ENCODE peak calls at places on chromosomes 16 and 17, in eight cellular contexts. One of them, this sample, is unnamed.

GRCh38 chr16:73530529-73530928 is 482.6 kb upstream of the ZFHX3 start:
- DNase-seq in AML-193: no peak
- DNase-seq in AG10803: no peak
- DNase-seq in stimulated activated CD8-positive, alpha-beta memory T cell treated with anti-CD3 and anti-CD28 coated beads, Interleukin-4, amount 100 ng/mL, for 1 hour: no peak
- DNase-seq in activated T-helper 9 cell treated with anti-CD3 and anti-CD28 coated beads, Interleukin-2, amount 50 U/mL, for 16 hours: no peak
- DNase-seq in RPMI7951: no peak
- DNase-seq in activated naive CD4-positive, alpha-beta T cell: no peak
- DNase-seq in NCI-H748 treated with DMSO at 0.1 percent for 48 hours: no peak
- DNase-seq in this sample: no peak

GRCh38 chr16:84247341-84247740 is 7.5 kb upstream of the KCNG4 start:
- DNase-seq in stimulated activated CD8-positive, alpha-beta memory T cell treated with anti-CD3 and anti-CD28 coated beads, Interleukin-4, amount 100 ng/mL, for 1 hour: no peak
- DNase-seq in activated naive CD4-positive, alpha-beta T cell: no peak
- DNase-seq in activated T-helper 9 cell treated with anti-CD3 and anti-CD28 coated beads, Interleukin-2, amount 50 U/mL, for 16 hours: no peak
- DNase-seq in NCI-H748 treated with DMSO at 0.1 percent for 48 hours: no peak
- DNase-seq in AG10803: no peak
- DNase-seq in AML-193: no peak
- DNase-seq in RPMI7951: no peak
- DNase-seq in this sample: no peak

GRCh38 chr17:79980246-79981043 is 55.2 kb downstream of the TBC1D16 start:
- DNase-seq in activated naive CD4-positive, alpha-beta T cell: no peak
- DNase-seq in AML-193: no peak
- DNase-seq in stimulated activated CD8-positive, alpha-beta memory T cell treated with anti-CD3 and anti-CD28 coated beads, Interleukin-4, amount 100 ng/mL, for 1 hour: no peak
- DNase-seq in NCI-H748 treated with DMSO at 0.1 percent for 48 hours: no peak
- DNase-seq in activated T-helper 9 cell treated with anti-CD3 and anti-CD28 coated beads, Interleukin-2, amount 50 U/mL, for 16 hours: no peak
- DNase-seq in AG10803: no peak
- DNase-seq in RPMI7951: no peak
- DNase-seq in this sample: no peak

GRCh38 chr17:57604771-57605733 is 140.0 kb downstream of the CCDC182 start:
- DNase-seq in stimulated activated CD8-positive, alpha-beta memory T cell treated with anti-CD3 and anti-CD28 coated beads, Interleukin-4, amount 100 ng/mL, for 1 hour: no peak
- DNase-seq in AG10803: peak
- DNase-seq in activated T-helper 9 cell treated with anti-CD3 and anti-CD28 coated beads, Interleukin-2, amount 50 U/mL, for 16 hours: no peak
- DNase-seq in RPMI7951: peak
- DNase-seq in AML-193: no peak
- DNase-seq in activated naive CD4-positive, alpha-beta T cell: no peak
- DNase-seq in NCI-H748 treated with DMSO at 0.1 percent for 48 hours: peak
- DNase-seq in this sample: no peak

GRCh38 chr17:45016237-45016636 is 35.2 kb downstream of the DCAKD start:
- DNase-seq in AML-193: no peak
- DNase-seq in NCI-H748 treated with DMSO at 0.1 percent for 48 hours: no peak
- DNase-seq in stimulated activated CD8-positive, alpha-beta memory T cell treated with anti-CD3 and anti-CD28 coated beads, Interleukin-4, amount 100 ng/mL, for 1 hour: no peak
- DNase-seq in activated T-helper 9 cell treated with anti-CD3 and anti-CD28 coated beads, Interleukin-2, amount 50 U/mL, for 16 hours: no peak
- DNase-seq in AG10803: no peak
- DNase-seq in RPMI7951: no peak
- DNase-seq in activated naive CD4-positive, alpha-beta T cell: no peak
- DNase-seq in this sample: no peak

GRCh38 chr17:4195306-4195705 is 52.3 kb downstream of the CYB5D2 start:
- DNase-seq in AML-193: no peak
- DNase-seq in activated T-helper 9 cell treated with anti-CD3 and anti-CD28 coated beads, Interleukin-2, amount 50 U/mL, for 16 hours: no peak
- DNase-seq in AG10803: peak
- DNase-seq in NCI-H748 treated with DMSO at 0.1 percent for 48 hours: no peak
- DNase-seq in RPMI7951: peak
- DNase-seq in stimulated activated CD8-positive, alpha-beta memory T cell treated with anti-CD3 and anti-CD28 coated beads, Interleukin-4, amount 100 ng/mL, for 1 hour: no peak
- DNase-seq in activated naive CD4-positive, alpha-beta T cell: no peak
- DNase-seq in this sample: no peak

GRCh38 chr17:16269658-16270057 is 52.6 kb downstream of the PIGL start:
- DNase-seq in AML-193: peak
- DNase-seq in activated naive CD4-positive, alpha-beta T cell: no peak
- DNase-seq in activated T-helper 9 cell treated with anti-CD3 and anti-CD28 coated beads, Interleukin-2, amount 50 U/mL, for 16 hours: no peak
- DNase-seq in NCI-H748 treated with DMSO at 0.1 percent for 48 hours: no peak
- DNase-seq in AG10803: peak
- DNase-seq in RPMI7951: peak
- DNase-seq in stimulated activated CD8-positive, alpha-beta memory T cell treated with anti-CD3 and anti-CD28 coated beads, Interleukin-4, amount 100 ng/mL, for 1 hour: no peak
- DNase-seq in this sample: no peak

GRCh38 chr17:20116683-20117309 is 107.6 kb downstream of the SPECC1 start:
- DNase-seq in stimulated activated CD8-positive, alpha-beta memory T cell treated with anti-CD3 and anti-CD28 coated beads, Interleukin-4, amount 100 ng/mL, for 1 hour: peak
- DNase-seq in NCI-H748 treated with DMSO at 0.1 percent for 48 hours: peak
- DNase-seq in activated T-helper 9 cell treated with anti-CD3 and anti-CD28 coated beads, Interleukin-2, amount 50 U/mL, for 16 hours: peak
- DNase-seq in AG10803: peak
- DNase-seq in AML-193: peak
- DNase-seq in RPMI7951: peak
- DNase-seq in activated naive CD4-positive, alpha-beta T cell: peak
- DNase-seq in this sample: no peak

GRCh38 chr17:2449486-2449885 is 48.6 kb upstream of the MNT start:
- DNase-seq in activated naive CD4-positive, alpha-beta T cell: no peak
- DNase-seq in AML-193: no peak
- DNase-seq in NCI-H748 treated with DMSO at 0.1 percent for 48 hours: no peak
- DNase-seq in AG10803: peak
- DNase-seq in RPMI7951: no peak
- DNase-seq in activated T-helper 9 cell treated with anti-CD3 and anti-CD28 coated beads, Interleukin-2, amount 50 U/mL, for 16 hours: no peak
- DNase-seq in stimulated activated CD8-positive, alpha-beta memory T cell treated with anti-CD3 and anti-CD28 coated beads, Interleukin-4, amount 100 ng/mL, for 1 hour: no peak
- DNase-seq in this sample: no peak

GRCh38 chr17:50905460-50905803 is 39.3 kb upstream of the TOB1 start:
- DNase-seq in AG10803: no peak
- DNase-seq in stimulated activated CD8-positive, alpha-beta memory T cell treated with anti-CD3 and anti-CD28 coated beads, Interleukin-4, amount 100 ng/mL, for 1 hour: no peak
- DNase-seq in AML-193: no peak
- DNase-seq in NCI-H748 treated with DMSO at 0.1 percent for 48 hours: no peak
- DNase-seq in RPMI7951: no peak
- DNase-seq in activated T-helper 9 cell treated with anti-CD3 and anti-CD28 coated beads, Interleukin-2, amount 50 U/mL, for 16 hours: no peak
- DNase-seq in activated naive CD4-positive, alpha-beta T cell: no peak
- DNase-seq in this sample: no peak

GRCh38 chr17:50837286-50837979 is 2.0 kb downstream of the WFIKKN2 start:
- DNase-seq in AG10803: no peak
- DNase-seq in activated T-helper 9 cell treated with anti-CD3 and anti-CD28 coated beads, Interleukin-2, amount 50 U/mL, for 16 hours: no peak
- DNase-seq in stimulated activated CD8-positive, alpha-beta memory T cell treated with anti-CD3 and anti-CD28 coated beads, Interleukin-4, amount 100 ng/mL, for 1 hour: no peak
- DNase-seq in RPMI7951: no peak
- DNase-seq in AML-193: no peak
- DNase-seq in activated naive CD4-positive, alpha-beta T cell: no peak
- DNase-seq in NCI-H748 treated with DMSO at 0.1 percent for 48 hours: no peak
- DNase-seq in this sample: no peak

GRCh38 chr16:26394409-26394808 is 672.3 kb upstream of the C16orf82 start:
- DNase-seq in AML-193: no peak
- DNase-seq in stimulated activated CD8-positive, alpha-beta memory T cell treated with anti-CD3 and anti-CD28 coated beads, Interleukin-4, amount 100 ng/mL, for 1 hour: no peak
- DNase-seq in activated T-helper 9 cell treated with anti-CD3 and anti-CD28 coated beads, Interleukin-2, amount 50 U/mL, for 16 hours: no peak
- DNase-seq in activated naive CD4-positive, alpha-beta T cell: no peak
- DNase-seq in RPMI7951: no peak
- DNase-seq in NCI-H748 treated with DMSO at 0.1 percent for 48 hours: no peak
- DNase-seq in AG10803: no peak
- DNase-seq in this sample: no peak

GRCh38 chr16:17457997-17458396 is 12.8 kb downstream of the XYLT1 start:
- DNase-seq in AG10803: no peak
- DNase-seq in NCI-H748 treated with DMSO at 0.1 percent for 48 hours: no peak
- DNase-seq in activated naive CD4-positive, alpha-beta T cell: no peak
- DNase-seq in AML-193: no peak
- DNase-seq in activated T-helper 9 cell treated with anti-CD3 and anti-CD28 coated beads, Interleukin-2, amount 50 U/mL, for 16 hours: no peak
- DNase-seq in stimulated activated CD8-positive, alpha-beta memory T cell treated with anti-CD3 and anti-CD28 coated beads, Interleukin-4, amount 100 ng/mL, for 1 hour: no peak
- DNase-seq in RPMI7951: no peak
- DNase-seq in this sample: no peak

GRCh38 chr16:18799500-18799899 is 1.8 kb downstream of the ARL6IP1 start:
- DNase-seq in activated T-helper 9 cell treated with anti-CD3 and anti-CD28 coated beads, Interleukin-2, amount 50 U/mL, for 16 hours: no peak
- DNase-seq in AML-193: no peak
- DNase-seq in stimulated activated CD8-positive, alpha-beta memory T cell treated with anti-CD3 and anti-CD28 coated beads, Interleukin-4, amount 100 ng/mL, for 1 hour: no peak
- DNase-seq in RPMI7951: no peak
- DNase-seq in AG10803: no peak
- DNase-seq in activated naive CD4-positive, alpha-beta T cell: no peak
- DNase-seq in NCI-H748 treated with DMSO at 0.1 percent for 48 hours: no peak
- DNase-seq in this sample: no peak

GRCh38 chr17:794876-795275 is 12.7 kb downstream of the MRM3 start:
- DNase-seq in AML-193: no peak
- DNase-seq in activated T-helper 9 cell treated with anti-CD3 and anti-CD28 coated beads, Interleukin-2, amount 50 U/mL, for 16 hours: peak
- DNase-seq in RPMI7951: peak
- DNase-seq in activated naive CD4-positive, alpha-beta T cell: peak
- DNase-seq in AG10803: peak
- DNase-seq in NCI-H748 treated with DMSO at 0.1 percent for 48 hours: peak
- DNase-seq in stimulated activated CD8-positive, alpha-beta memory T cell treated with anti-CD3 and anti-CD28 coated beads, Interleukin-4, amount 100 ng/mL, for 1 hour: no peak
- DNase-seq in this sample: no peak

GRCh38 chr17:62626719-62627218 is 701 bp upstream of the MRC2 start:
- DNase-seq in stimulated activated CD8-positive, alpha-beta memory T cell treated with anti-CD3 and anti-CD28 coated beads, Interleukin-4, amount 100 ng/mL, for 1 hour: no peak
- DNase-seq in NCI-H748 treated with DMSO at 0.1 percent for 48 hours: no peak
- DNase-seq in activated naive CD4-positive, alpha-beta T cell: no peak
- DNase-seq in AG10803: peak
- DNase-seq in activated T-helper 9 cell treated with anti-CD3 and anti-CD28 coated beads, Interleukin-2, amount 50 U/mL, for 16 hours: no peak
- DNase-seq in AML-193: peak
- DNase-seq in RPMI7951: peak
- DNase-seq in this sample: no peak

GRCh38 chr17:67068999-67069398 is 24.6 kb downstream of the CACNG1 start:
- DNase-seq in NCI-H748 treated with DMSO at 0.1 percent for 48 hours: no peak
- DNase-seq in activated naive CD4-positive, alpha-beta T cell: no peak
- DNase-seq in stimulated activated CD8-positive, alpha-beta memory T cell treated with anti-CD3 and anti-CD28 coated beads, Interleukin-4, amount 100 ng/mL, for 1 hour: no peak
- DNase-seq in AML-193: no peak
- DNase-seq in RPMI7951: no peak
- DNase-seq in activated T-helper 9 cell treated with anti-CD3 and anti-CD28 coated beads, Interleukin-2, amount 50 U/mL, for 16 hours: no peak
- DNase-seq in AG10803: peak
- DNase-seq in this sample: no peak

GRCh38 chr16:30775381-30776099 is 11.5 kb downstream of the ZNF629 start:
- DNase-seq in stimulated activated CD8-positive, alpha-beta memory T cell treated with anti-CD3 and anti-CD28 coated beads, Interleukin-4, amount 100 ng/mL, for 1 hour: no peak
- DNase-seq in RPMI7951: peak
- DNase-seq in AG10803: peak
- DNase-seq in AML-193: no peak
- DNase-seq in activated naive CD4-positive, alpha-beta T cell: peak
- DNase-seq in activated T-helper 9 cell treated with anti-CD3 and anti-CD28 coated beads, Interleukin-2, amount 50 U/mL, for 16 hours: peak
- DNase-seq in NCI-H748 treated with DMSO at 0.1 percent for 48 hours: peak
- DNase-seq in this sample: peak

GRCh38 chr16:3656491-3657468 is 2.3 kb downstream of the DNASE1 start:
- DNase-seq in NCI-H748 treated with DMSO at 0.1 percent for 48 hours: no peak
- DNase-seq in AG10803: no peak
- DNase-seq in AML-193: no peak
- DNase-seq in activated T-helper 9 cell treated with anti-CD3 and anti-CD28 coated beads, Interleukin-2, amount 50 U/mL, for 16 hours: no peak
- DNase-seq in stimulated activated CD8-positive, alpha-beta memory T cell treated with anti-CD3 and anti-CD28 coated beads, Interleukin-4, amount 100 ng/mL, for 1 hour: no peak
- DNase-seq in RPMI7951: no peak
- DNase-seq in activated naive CD4-positive, alpha-beta T cell: no peak
- DNase-seq in this sample: no peak

GRCh38 chr16:29673501-29673900 is 5.5 kb upstream of the QPRT start:
- DNase-seq in AG10803: no peak
- DNase-seq in NCI-H748 treated with DMSO at 0.1 percent for 48 hours: no peak
- DNase-seq in activated T-helper 9 cell treated with anti-CD3 and anti-CD28 coated beads, Interleukin-2, amount 50 U/mL, for 16 hours: no peak
- DNase-seq in AML-193: no peak
- DNase-seq in RPMI7951: no peak
- DNase-seq in activated naive CD4-positive, alpha-beta T cell: no peak
- DNase-seq in stimulated activated CD8-positive, alpha-beta memory T cell treated with anti-CD3 and anti-CD28 coated beads, Interleukin-4, amount 100 ng/mL, for 1 hour: no peak
- DNase-seq in this sample: no peak

GRCh38 chr16:88711750-88712340 is 5.5 kb downstream of the CTU2 start:
- DNase-seq in AML-193: no peak
- DNase-seq in NCI-H748 treated with DMSO at 0.1 percent for 48 hours: no peak
- DNase-seq in AG10803: no peak
- DNase-seq in activated naive CD4-positive, alpha-beta T cell: no peak
- DNase-seq in stimulated activated CD8-positive, alpha-beta memory T cell treated with anti-CD3 and anti-CD28 coated beads, Interleukin-4, amount 100 ng/mL, for 1 hour: no peak
- DNase-seq in activated T-helper 9 cell treated with anti-CD3 and anti-CD28 coated beads, Interleukin-2, amount 50 U/mL, for 16 hours: no peak
- DNase-seq in RPMI7951: no peak
- DNase-seq in this sample: no peak

GRCh38 chr16:72198021-72198420 is 26.1 kb upstream of the PMFBP1 start:
- DNase-seq in AML-193: no peak
- DNase-seq in AG10803: peak
- DNase-seq in RPMI7951: peak
- DNase-seq in activated naive CD4-positive, alpha-beta T cell: no peak
- DNase-seq in activated T-helper 9 cell treated with anti-CD3 and anti-CD28 coated beads, Interleukin-2, amount 50 U/mL, for 16 hours: no peak
- DNase-seq in stimulated activated CD8-positive, alpha-beta memory T cell treated with anti-CD3 and anti-CD28 coated beads, Interleukin-4, amount 100 ng/mL, for 1 hour: no peak
- DNase-seq in NCI-H748 treated with DMSO at 0.1 percent for 48 hours: no peak
- DNase-seq in this sample: no peak

GRCh38 chr16:51553910-51554309 is 402.8 kb upstream of the SALL1 start:
- DNase-seq in NCI-H748 treated with DMSO at 0.1 percent for 48 hours: no peak
- DNase-seq in AG10803: no peak
- DNase-seq in activated naive CD4-positive, alpha-beta T cell: no peak
- DNase-seq in activated T-helper 9 cell treated with anti-CD3 and anti-CD28 coated beads, Interleukin-2, amount 50 U/mL, for 16 hours: no peak
- DNase-seq in RPMI7951: no peak
- DNase-seq in stimulated activated CD8-positive, alpha-beta memory T cell treated with anti-CD3 and anti-CD28 coated beads, Interleukin-4, amount 100 ng/mL, for 1 hour: no peak
- DNase-seq in AML-193: no peak
- DNase-seq in this sample: no peak

GRCh38 chr16:89363621-89364393 is 126.6 kb downstream of the ANKRD11 start:
- DNase-seq in NCI-H748 treated with DMSO at 0.1 percent for 48 hours: no peak
- DNase-seq in RPMI7951: peak
- DNase-seq in AML-193: peak
- DNase-seq in AG10803: peak
- DNase-seq in activated T-helper 9 cell treated with anti-CD3 and anti-CD28 coated beads, Interleukin-2, amount 50 U/mL, for 16 hours: peak
- DNase-seq in stimulated activated CD8-positive, alpha-beta memory T cell treated with anti-CD3 and anti-CD28 coated beads, Interleukin-4, amount 100 ng/mL, for 1 hour: no peak
- DNase-seq in activated naive CD4-positive, alpha-beta T cell: no peak
- DNase-seq in this sample: no peak

GRCh38 chr17:58969156-58969555 is 137.5 kb downstream of the TRIM37 start:
- DNase-seq in RPMI7951: no peak
- DNase-seq in AML-193: no peak
- DNase-seq in NCI-H748 treated with DMSO at 0.1 percent for 48 hours: peak
- DNase-seq in AG10803: no peak
- DNase-seq in activated T-helper 9 cell treated with anti-CD3 and anti-CD28 coated beads, Interleukin-2, amount 50 U/mL, for 16 hours: no peak
- DNase-seq in activated naive CD4-positive, alpha-beta T cell: no peak
- DNase-seq in stimulated activated CD8-positive, alpha-beta memory T cell treated with anti-CD3 and anti-CD28 coated beads, Interleukin-4, amount 100 ng/mL, for 1 hour: no peak
- DNase-seq in this sample: no peak

GRCh38 chr17:59369026-59369724 is 37.7 kb downstream of the YPEL2 start:
- DNase-seq in stimulated activated CD8-positive, alpha-beta memory T cell treated with anti-CD3 and anti-CD28 coated beads, Interleukin-4, amount 100 ng/mL, for 1 hour: no peak
- DNase-seq in activated T-helper 9 cell treated with anti-CD3 and anti-CD28 coated beads, Interleukin-2, amount 50 U/mL, for 16 hours: no peak
- DNase-seq in RPMI7951: peak
- DNase-seq in NCI-H748 treated with DMSO at 0.1 percent for 48 hours: no peak
- DNase-seq in AML-193: no peak
- DNase-seq in AG10803: peak
- DNase-seq in activated naive CD4-positive, alpha-beta T cell: no peak
- DNase-seq in this sample: no peak

GRCh38 chr16:56191807-56192643 is 736 bp downstream of the GNAO1 start:
- DNase-seq in RPMI7951: no peak
- DNase-seq in AML-193: no peak
- DNase-seq in AG10803: no peak
- DNase-seq in stimulated activated CD8-positive, alpha-beta memory T cell treated with anti-CD3 and anti-CD28 coated beads, Interleukin-4, amount 100 ng/mL, for 1 hour: no peak
- DNase-seq in activated naive CD4-positive, alpha-beta T cell: no peak
- DNase-seq in activated T-helper 9 cell treated with anti-CD3 and anti-CD28 coated beads, Interleukin-2, amount 50 U/mL, for 16 hours: no peak
- DNase-seq in NCI-H748 treated with DMSO at 0.1 percent for 48 hours: no peak
- DNase-seq in this sample: no peak

GRCh38 chr17:82332669-82333278 is 792 bp downstream of the SECTM1 start:
- DNase-seq in AML-193: no peak
- DNase-seq in stimulated activated CD8-positive, alpha-beta memory T cell treated with anti-CD3 and anti-CD28 coated beads, Interleukin-4, amount 100 ng/mL, for 1 hour: no peak
- DNase-seq in AG10803: peak
- DNase-seq in activated T-helper 9 cell treated with anti-CD3 and anti-CD28 coated beads, Interleukin-2, amount 50 U/mL, for 16 hours: no peak
- DNase-seq in RPMI7951: peak
- DNase-seq in NCI-H748 treated with DMSO at 0.1 percent for 48 hours: peak
- DNase-seq in activated naive CD4-positive, alpha-beta T cell: no peak
- DNase-seq in this sample: no peak

GRCh38 chr17:79798296-79799173 is 1.7 kb upstream of the CBX8 start:
- DNase-seq in NCI-H748 treated with DMSO at 0.1 percent for 48 hours: no peak
- DNase-seq in activated T-helper 9 cell treated with anti-CD3 and anti-CD28 coated beads, Interleukin-2, amount 50 U/mL, for 16 hours: no peak
- DNase-seq in activated naive CD4-positive, alpha-beta T cell: no peak
- DNase-seq in stimulated activated CD8-positive, alpha-beta memory T cell treated with anti-CD3 and anti-CD28 coated beads, Interleukin-4, amount 100 ng/mL, for 1 hour: no peak
- DNase-seq in AG10803: peak
- DNase-seq in RPMI7951: no peak
- DNase-seq in AML-193: no peak
- DNase-seq in this sample: no peak

GRCh38 chr17:51805765-51806164 is 352.7 kb downstream of the CA10 start:
- DNase-seq in stimulated activated CD8-positive, alpha-beta memory T cell treated with anti-CD3 and anti-CD28 coated beads, Interleukin-4, amount 100 ng/mL, for 1 hour: no peak
- DNase-seq in AML-193: no peak
- DNase-seq in AG10803: no peak
- DNase-seq in activated naive CD4-positive, alpha-beta T cell: no peak
- DNase-seq in activated T-helper 9 cell treated with anti-CD3 and anti-CD28 coated beads, Interleukin-2, amount 50 U/mL, for 16 hours: no peak
- DNase-seq in RPMI7951: no peak
- DNase-seq in NCI-H748 treated with DMSO at 0.1 percent for 48 hours: peak
- DNase-seq in this sample: no peak

GRCh38 chr16:29913514-29913913 is 12.5 kb downstream of the KCTD13 start:
- DNase-seq in activated naive CD4-positive, alpha-beta T cell: no peak
- DNase-seq in stimulated activated CD8-positive, alpha-beta memory T cell treated with anti-CD3 and anti-CD28 coated beads, Interleukin-4, amount 100 ng/mL, for 1 hour: no peak
- DNase-seq in RPMI7951: no peak
- DNase-seq in NCI-H748 treated with DMSO at 0.1 percent for 48 hours: no peak
- DNase-seq in AG10803: no peak
- DNase-seq in AML-193: no peak
- DNase-seq in activated T-helper 9 cell treated with anti-CD3 and anti-CD28 coated beads, Interleukin-2, amount 50 U/mL, for 16 hours: no peak
- DNase-seq in this sample: no peak

GRCh38 chr16:54459509-54460235 is 173.1 kb upstream of the IRX3 start:
- DNase-seq in stimulated activated CD8-positive, alpha-beta memory T cell treated with anti-CD3 and anti-CD28 coated beads, Interleukin-4, amount 100 ng/mL, for 1 hour: no peak
- DNase-seq in activated naive CD4-positive, alpha-beta T cell: no peak
- DNase-seq in AML-193: no peak
- DNase-seq in activated T-helper 9 cell treated with anti-CD3 and anti-CD28 coated beads, Interleukin-2, amount 50 U/mL, for 16 hours: no peak
- DNase-seq in AG10803: peak
- DNase-seq in RPMI7951: peak
- DNase-seq in NCI-H748 treated with DMSO at 0.1 percent for 48 hours: no peak
- DNase-seq in this sample: no peak

GRCh38 chr17:11269210-11269609 is 28.2 kb downstream of the SHISA6 start:
- DNase-seq in NCI-H748 treated with DMSO at 0.1 percent for 48 hours: no peak
- DNase-seq in activated naive CD4-positive, alpha-beta T cell: no peak
- DNase-seq in AG10803: no peak
- DNase-seq in activated T-helper 9 cell treated with anti-CD3 and anti-CD28 coated beads, Interleukin-2, amount 50 U/mL, for 16 hours: no peak
- DNase-seq in AML-193: no peak
- DNase-seq in stimulated activated CD8-positive, alpha-beta memory T cell treated with anti-CD3 and anti-CD28 coated beads, Interleukin-4, amount 100 ng/mL, for 1 hour: no peak
- DNase-seq in RPMI7951: no peak
- DNase-seq in this sample: no peak

GRCh38 chr17:41037853-41038350 is 3.2 kb upstream of the KRTAP1-3 start:
- DNase-seq in AG10803: no peak
- DNase-seq in activated T-helper 9 cell treated with anti-CD3 and anti-CD28 coated beads, Interleukin-2, amount 50 U/mL, for 16 hours: no peak
- DNase-seq in stimulated activated CD8-positive, alpha-beta memory T cell treated with anti-CD3 and anti-CD28 coated beads, Interleukin-4, amount 100 ng/mL, for 1 hour: no peak
- DNase-seq in AML-193: no peak
- DNase-seq in NCI-H748 treated with DMSO at 0.1 percent for 48 hours: no peak
- DNase-seq in activated naive CD4-positive, alpha-beta T cell: no peak
- DNase-seq in RPMI7951: no peak
- DNase-seq in this sample: no peak